ENCODE peak calls at places on chromosomes 7 and 10, in seven cellular contexts. I is astrocyte, A is stomach, G is cardiac fibroblast, R is adrenal gland, W is mammary epithelial cell, V is brain microvascular endothelial cell. X is an unnamed sample.

GRCh38 chr7:150722403-150723065 is 6.1 kb downstream of the GIMAP1 start:
- DNase-seq in I (no peak), A (no peak), G (no peak), R (no peak), W (no peak), V (no peak), X (no peak)

GRCh38 chr7:128781126-128781525 is 5.5 kb upstream of the OPN1SW start:
- DNase-seq in I (peak; percentile 74), A (no peak), G (peak; percentile 70), R (no peak), W (no peak), V (no peak), X (no peak)

GRCh38 chr10:86225098-86225782 is 141.4 kb downstream of the GRID1 start:
- DNase-seq in I (peak; percentile 92), A (no peak), G (peak; percentile 19), R (no peak), W (peak; percentile 9), V (peak; percentile 22), X (no peak)

GRCh38 chr10:82750538-82750937 is 875.5 kb downstream of the NRG3 start:
- DNase-seq in I (no peak), A (no peak), G (no peak), R (no peak), W (no peak), V (no peak), X (no peak)

GRCh38 chr7:143245123-143245522 is 18.1 kb upstream of the GSTK1 start:
- DNase-seq in I (no peak), A (no peak), G (peak; percentile 14), R (no peak), W (peak; percentile 57), V (no peak), X (no peak)

GRCh38 chr7:19715499-19715898 is 6.7 kb upstream of the POLR1F start:
- DNase-seq in I (no peak), A (no peak), G (no peak), R (no peak), W (peak; percentile 25), V (no peak), X (no peak)

GRCh38 chr10:121265320-121265719 is 332.9 kb downstream of the FGFR2 start:
- DNase-seq in I (no peak), A (no peak), G (no peak), R (no peak), W (no peak), V (no peak), X (no peak)

GRCh38 chr10:11165591-11166543 is 148.2 kb downstream of the CELF2 start:
- DNase-seq in I (no peak), A (peak; percentile 43), G (peak; percentile 18), R (peak; percentile 58), W (no peak), V (no peak), X (peak; percentile 88)

GRCh38 chr10:86393858-86394472 is 27.4 kb upstream of the GRID1 start:
- DNase-seq in I (no peak), A (no peak), G (no peak), R (no peak), W (no peak), V (no peak), X (no peak)

DNA sequence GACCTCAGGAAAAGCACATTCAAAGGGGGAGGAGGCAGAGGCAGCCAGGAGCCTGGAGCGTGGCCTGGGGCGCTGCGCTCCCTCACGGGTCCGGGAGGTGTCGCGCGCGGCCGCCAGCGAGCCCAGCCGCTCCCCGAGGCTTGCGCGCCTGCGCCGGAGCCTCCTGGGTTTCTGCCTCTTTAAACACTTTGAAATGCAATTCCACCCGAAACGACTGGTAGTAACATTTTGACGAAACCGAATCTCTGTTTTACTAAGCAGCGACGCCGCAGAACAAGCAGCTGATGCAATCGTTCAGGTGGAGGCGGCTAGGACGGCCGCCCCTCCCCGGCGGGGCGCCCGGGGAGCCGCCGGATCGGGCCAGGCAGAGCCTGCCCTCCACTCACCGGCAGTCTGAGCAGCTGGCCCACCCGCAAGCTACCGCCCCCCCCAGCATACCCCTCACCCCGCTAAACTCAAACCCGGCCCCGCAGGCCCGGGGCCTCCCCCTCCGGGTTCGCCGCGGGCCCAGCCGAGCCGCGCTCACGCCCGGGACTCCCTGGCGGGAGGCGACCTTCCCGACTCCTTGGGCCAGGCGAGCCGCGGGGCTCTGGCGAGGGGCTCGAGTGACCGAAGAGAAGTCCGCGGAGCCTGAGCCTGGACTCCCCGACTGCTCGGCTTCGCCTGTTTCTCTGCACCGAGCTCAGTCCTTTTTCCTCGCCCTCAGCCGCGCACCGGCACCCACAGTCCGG is 3.3 kb downstream of the MKX start:
- DNase-seq in I (peak; percentile 69), A (peak; percentile 86), G (peak; percentile 80), R (peak; percentile 84), W (peak; percentile 63), V (peak; percentile 82), X (peak; percentile 58)
- TF ChIP-seq CTCF in I (peak; percentile 45), A (peak; percentile 88), G (peak; percentile 42), R (peak; percentile 81), W (peak; percentile 60), V (peak; percentile 62), X (peak; percentile 59)

GRCh38 chr10:78947226-78947625 is 121.5 kb upstream of the ZMIZ1 start:
- DNase-seq in I (no peak), A (no peak), G (no peak), R (no peak), W (no peak), V (no peak), X (no peak)
- H3K4me3 ChIP-seq in I (no peak overlapping the region), A (no peak overlapping the region), G (no peak overlapping the region), R (no peak overlapping the region), W (no peak overlapping the region), V (no peak overlapping the region), X (no peak overlapping the region)

GRCh38 chr7:154794147-154794780 is 208.7 kb downstream of the PAXIP1 start:
- DNase-seq in I (no peak), A (peak; percentile 33), G (no peak), R (no peak), W (peak; percentile 2), V (no peak), X (no peak)

GRCh38 chr7:154792436-154793055 is 210.4 kb downstream of the PAXIP1 start:
- DNase-seq in I (no peak), A (no peak), G (no peak), R (no peak), W (no peak), V (no peak), X (no peak)

GRCh38 chr7:154785898-154786297 is 217.0 kb downstream of the PAXIP1 start:
- DNase-seq in I (no peak), A (no peak), G (no peak), R (no peak), W (no peak), V (no peak), X (no peak)

GRCh38 chr7:154791611-154792010 is 211.3 kb downstream of the PAXIP1 start:
- DNase-seq in I (no peak), A (no peak), G (no peak), R (no peak), W (no peak), V (no peak), X (no peak)

GRCh38 chr7:154789404-154789803 is 213.5 kb downstream of the PAXIP1 start:
- DNase-seq in I (no peak), A (no peak), G (no peak), R (peak; percentile 73), W (no peak), V (no peak), X (no peak)
- TF ChIP-seq CTCF in I (peak; percentile 35), A (no peak), G (no peak), R (peak; percentile 30), W (no peak), V (no peak), X (peak; percentile 30)

GRCh38 chr7:27346531-27347260 is 104.1 kb downstream of the EVX1 start:
- DNase-seq in I (peak; percentile 73), A (peak; percentile 29), G (peak; percentile 49), R (peak; percentile 80), W (peak; percentile 78), V (peak; percentile 84), X (no peak)
- H3K4me3 ChIP-seq in I (no peak overlapping the region), A (no peak overlapping the region), G (no peak overlapping the region), R (no peak overlapping the region), W (no peak overlapping the region), V (no peak overlapping the region), X (no peak overlapping the region)